ENCODE peak calls at places on chromosomes 1 and 21, in nine cellular contexts. V is NCI-H510A; E is mesendoderm; H is lower leg skin; W is activated CD8-positive, alpha-beta memory T cell treated with anti-CD3 and anti-CD28 coated beads for 1 hour; D is astrocyte; I is SHP77; C is NCI-H187; M is stimulated activated CD4-positive, alpha-beta T cell treated with anti-CD3 and anti-CD28 coated beads, Interleukin-4, amount 100 ng/mL, for 24 hours. A is an unnamed sample.

GRCh38 chr1:85606414-85606800 is 25.8 kb downstream of the CCN1 start:
- DNase-seq in M (no peak), D (peak), H (no peak), W (no peak), C (no peak), E (peak), V (no peak), I (no peak), A (no peak)

GRCh38 chr1:84985365-84985764 is 11.5 kb downstream of the MCOLN2 start:
- DNase-seq in E (no peak), I (no peak), C (no peak), H (no peak), M (no peak), W (no peak), D (no peak), V (peak), A (no peak)

GRCh38 chr1:206049293-206049692 is 3.7 kb upstream of the RHEX start:
- DNase-seq in W (no peak), I (no peak), H (no peak), E (no peak), C (no peak), V (no peak), M (no peak), D (no peak), A (no peak)

GRCh38 chr21:18499761-18500376 is 96.3 kb upstream of the TMPRSS15 start:
- DNase-seq in V (no peak), E (peak), D (peak), C (peak), M (peak), W (no peak), H (peak), I (no peak), A (peak)

GRCh38 chr21:31317688-31318087 is 26.4 kb downstream of the TIAM1 start:
- DNase-seq in I (no peak), E (no peak), H (no peak), V (no peak), D (no peak), M (no peak), C (no peak), W (no peak), A (no peak)

GRCh38 chr1:9822897-9823692 is 670 bp downstream of the CLSTN1 start:
- DNase-seq in M (peak), D (no peak), I (no peak), V (no peak), C (no peak), H (no peak), E (peak), W (no peak), A (peak)

GRCh38 chr1:42462828-42463763 is at the start of gene CCDC30:
- DNase-seq in W (peak), D (peak), E (peak), I (peak), H (peak), M (peak), C (peak), V (peak), A (peak)

GRCh38 chr1:151311589-151312331 is 15.5 kb downstream of the PI4KB start:
- DNase-seq in M (peak), I (no peak), E (peak), C (no peak), V (no peak), D (peak), H (peak), W (peak), A (peak)